ENCODE peak calls at places on chromosomes 6 and 20, in four cellular contexts. C is NCI-H2171 treated with DMSO at 0.1 percent for 48 hours, U is AG04450, P is EL. L is an unnamed sample.

GRCh38 chr6:142605922-142606321 is 304.1 kb downstream of the ADGRG6 start:
- DNase-seq in U (peak; percentile 10), P (peak; percentile 81), C (no peak), L (peak; percentile 63)

GRCh38 chr6:30490031-30490876 is 945 bp downstream of the HLA-E start:
- DNase-seq in C (no peak), U (no peak), P (peak; percentile 69), L (peak; percentile 60)

GRCh38 chr6:168284187-168284586 is 35.4 kb downstream of the DACT2 start:
- DNase-seq in C (no peak), P (no peak), U (no peak), L (peak; percentile 4)

GRCh38 chr6:154302111-154302752 is 54.4 kb downstream of the IPCEF1 start:
- DNase-seq in C (no peak), U (peak; percentile 87), P (peak; percentile 84), L (peak; percentile 91)

GRCh38 chr6:34386316-34387137 is 5.9 kb downstream of the NUDT3 start:
- DNase-seq in P (peak; percentile 80), U (peak; percentile 70), C (no peak), L (peak; percentile 77)

GRCh38 chr6:25041676-25042598 is 106.2 kb upstream of the RIPOR2 start:
- DNase-seq in C (no peak), U (no peak), P (no peak), L (no peak)

GRCh38 chr6:91135406-91135805 is 548.5 kb upstream of the MAP3K7 start:
- DNase-seq in P (no peak), U (no peak), C (peak; percentile 78), L (no peak)

GRCh38 chr6:158290659-158291058 is 21.6 kb upstream of the TULP4 start:
- DNase-seq in P (no peak), C (no peak), U (no peak), L (no peak)

GRCh38 chr6:135880066-135880972 is 28.8 kb downstream of the PDE7B start:
- DNase-seq in C (no peak), P (peak; percentile 89), U (no peak), L (peak; percentile 95)

GRCh38 chr6:138988469-138988834 is 399 bp upstream of the REPS1 start:
- DNase-seq in U (no peak), P (no peak), C (no peak), L (no peak)

GRCh38 chr6:33295621-33296369 is 2.9 kb downstream of the RGL2 start:
- DNase-seq in U (no peak), P (no peak), C (no peak), L (no peak)

GRCh38 chr6:6006428-6007310 is at the start of gene NRN1:
- DNase-seq in C (peak; percentile 40), P (peak; percentile 40), U (no peak), L (peak; percentile 61)

GRCh38 chr6:15661815-15662245 is 998 bp downstream of the DTNBP1 start:
- DNase-seq in C (no peak), P (no peak), U (no peak), L (no peak)

GRCh38 chr6:157380458-157380778 is 572 bp upstream of the ZDHHC14 start:
- DNase-seq in P (no peak), U (no peak), C (no peak), L (no peak)

GRCh38 chr6:56992703-56993102 is 37.8 kb downstream of the BEND6 start:
- DNase-seq in U (no peak), P (no peak), C (no peak), L (no peak)

GRCh38 chr6:37966801-37967200 is 147.3 kb downstream of the ZFAND3 start:
- DNase-seq in P (no peak), U (no peak), C (no peak), L (no peak)

GRCh38 chr20:32387262-32387661 is 29.1 kb downstream of the ASXL1 start:
- DNase-seq in P (peak; percentile 21), U (no peak), C (no peak), L (peak; percentile 34)

GRCh38 chr6:100721256-100721655 is 159.9 kb downstream of the ASCC3 start:
- DNase-seq in C (no peak), U (no peak), P (no peak), L (no peak)

GRCh38 chr6:52566201-52566600 is 10.7 kb downstream of the TRAM2 start:
- DNase-seq in C (no peak), P (no peak), U (no peak), L (peak; percentile 30)